ENCODE peak calls at places on chromosomes 13 and 19, in eight cellular contexts. J, N, P, I, D, B, O and E are unnamed samples.

GRCh38 chr13:23984541-23984940 is 87.2 kb upstream of the C1QTNF9B start:
- DNase-seq in J (peak), N (peak), P (no peak), I (no peak), D (no peak), B (no peak), O (no peak), E (peak)

GRCh38 chr19:28632357-28633076 is 580.4 kb downstream of the UQCRFS1 start:
- DNase-seq in J (no peak), N (no peak), P (no peak), I (no peak), D (peak), B (no peak), O (no peak), E (no peak)

GRCh38 chr13:20767309-20767943 is 6.3 kb downstream of the EEF1AKMT1 start:
- DNase-seq in J (no peak), N (no peak), P (no peak), I (no peak), D (no peak), B (no peak), O (no peak), E (no peak)

GRCh38 chr13:114119196-114119595 is 13.2 kb downstream of the RASA3 start:
- DNase-seq in J (peak), N (no peak), P (no peak), I (no peak), D (peak), B (peak), O (no peak), E (no peak)

GRCh38 chr13:99150575-99151370 is 49.9 kb upstream of the UBAC2 start:
- DNase-seq in J (peak), N (no peak), P (peak), I (no peak), D (peak), B (no peak), O (no peak), E (no peak)

GRCh38 chr19:23560051-23560450 is 127.0 kb downstream of the ZNF675 start:
- DNase-seq in J (no peak), N (no peak), P (no peak), I (no peak), D (no peak), B (no peak), O (no peak), E (no peak)

GRCh38 chr13:26629260-26629659 is 71.8 kb downstream of the WASF3 start:
- DNase-seq in J (no peak), N (no peak), P (no peak), I (no peak), D (peak), B (no peak), O (no peak), E (no peak)

GRCh38 chr13:98509271-98510155 is 67.4 kb downstream of the STK24 start:
- DNase-seq in J (peak), N (no peak), P (peak), I (no peak), D (peak), B (peak), O (no peak), E (no peak)

GRCh38 chr13:43697323-43697722 is 89.4 kb downstream of the ENOX1 start:
- DNase-seq in J (no peak), N (no peak), P (no peak), I (no peak), D (no peak), B (no peak), O (no peak), E (no peak)

GRCh38 chr13:111241006-111241755 is 79.3 kb upstream of the TEX29 start:
- DNase-seq in J (no peak), N (no peak), P (no peak), I (no peak), D (no peak), B (no peak), O (no peak), E (peak)

GRCh38 chr13:42102961-42103688 is 54.7 kb downstream of the DGKH start:
- DNase-seq in J (peak), N (no peak), P (no peak), I (no peak), D (no peak), B (no peak), O (no peak), E (no peak)

GRCh38 chr13:99980201-99981114 is 1.1 kb upstream of the ZIC2 start:
- DNase-seq in J (peak), N (peak), P (no peak), I (peak), D (peak), B (no peak), O (no peak), E (peak)

GRCh38 chr19:17579523-17580244 is 24.2 kb downstream of the COLGALT1 start:
- DNase-seq in J (peak), N (no peak), P (no peak), I (no peak), D (peak), B (no peak), O (peak), E (no peak)